ENCODE peak calls at places on chromosomes 4 and X, in six cellular contexts. A is fibroblast of lung, S is endothelial cell of umbilical vein, E is neural progenitor cell, T is MM.1S, U is hepatocyte. V is an unnamed sample.

GRCh38 chr4:38114435-38114834 is 154.2 kb downstream of the PTTG2 start:
- DNase-seq in A (no peak), S (peak; percentile 12), E (peak; percentile 70), T (no peak), U (no peak), V (no peak)

GRCh38 chrX:103953353-103953752 is 9.1 kb upstream of the TMSB15B start:
- DNase-seq in A (no peak), S (no peak), E (no peak), T (no peak), U (no peak), V (no peak)

GRCh38 chr4:7154351-7154981 is 37.9 kb upstream of the SORCS2 start:
- DNase-seq in A (no peak), S (no peak), E (no peak), T (no peak), U (no peak), V (no peak)

GRCh38 chrX:51484616-51485015 is 11.8 kb downstream of the NUDT11 start:
- DNase-seq in A (no peak), S (no peak), E (peak; percentile 18), T (no peak), U (no peak), V (no peak)

GRCh38 chr4:76570141-76570989 is 135.3 kb downstream of the SHROOM3 start:
- DNase-seq in A (peak; percentile 44), S (no peak), E (no peak), T (no peak), U (peak; percentile 67), V (no peak)

GRCh38 chr4:109191216-109191615 is 111.2 kb downstream of the COL25A1 start:
- DNase-seq in A (no peak), S (no peak), E (no peak), T (no peak), U (no peak), V (no peak)

GRCh38 chr4:174154455-174154854 is 129.0 kb downstream of the FBXO8 start:
- DNase-seq in A (peak; percentile 84), S (peak; percentile 4), E (no peak), T (no peak), U (peak; percentile 42), V (no peak)

GRCh38 chr4:137075586-137075985 is 456.7 kb downstream of the PCDH18 start:
- DNase-seq in A (no peak), S (no peak), E (no peak), T (no peak), U (no peak), V (no peak)

GRCh38 chr4:168656055-168656660 is 159.3 kb downstream of the PALLD start:
- DNase-seq in A (peak; percentile 96), S (no peak), E (no peak), T (no peak), U (no peak), V (no peak)

GRCh38 chr4:72391281-72391680 is 177.7 kb downstream of the ADAMTS3 start:
- DNase-seq in A (no peak), S (no peak), E (no peak), T (no peak), U (no peak), V (no peak)

GRCh38 chrX:8273451-8273894 is 102.4 kb upstream of the VCX2 start:
- DNase-seq in A (no peak), S (peak; percentile 52), E (no peak), T (no peak), U (no peak), V (no peak)

GRCh38 chrX:100648601-100649417 is 4.8 kb downstream of the SRPX2 start:
- DNase-seq in A (peak; percentile 85), S (peak; percentile 58), E (peak; percentile 45), T (no peak), U (peak; percentile 47), V (no peak)

GRCh38 chrX:96833333-96833732 is 50.4 kb upstream of the RPA4 start:
- DNase-seq in A (no peak), S (no peak), E (no peak), T (no peak), U (no peak), V (no peak)
- H3K27ac ChIP-seq in A (no peak overlapping the region), S (no peak overlapping the region), E (no peak overlapping the region), T (no peak overlapping the region), U (no peak overlapping the region), V (no peak overlapping the region)

GRCh38 chr4:40747436-40747835 is 2.3 kb upstream of the NSUN7 start:
- DNase-seq in A (no peak), S (no peak), E (no peak), T (no peak), U (no peak), V (no peak)

GRCh38 chr4:40749717-40750460 is at the start of gene NSUN7:
- DNase-seq in A (peak; percentile 27), S (peak; percentile 10), E (peak; percentile 89), T (no peak), U (peak; percentile 92), V (no peak)

GRCh38 chr4:40745585-40745984 is 4.2 kb upstream of the NSUN7 start:
- DNase-seq in A (no peak), S (no peak), E (no peak), T (no peak), U (no peak), V (no peak)

GRCh38 chr4:40755609-40756008 is 5.9 kb downstream of the NSUN7 start:
- DNase-seq in A (no peak), S (no peak), E (no peak), T (no peak), U (no peak), V (no peak)

DNA sequence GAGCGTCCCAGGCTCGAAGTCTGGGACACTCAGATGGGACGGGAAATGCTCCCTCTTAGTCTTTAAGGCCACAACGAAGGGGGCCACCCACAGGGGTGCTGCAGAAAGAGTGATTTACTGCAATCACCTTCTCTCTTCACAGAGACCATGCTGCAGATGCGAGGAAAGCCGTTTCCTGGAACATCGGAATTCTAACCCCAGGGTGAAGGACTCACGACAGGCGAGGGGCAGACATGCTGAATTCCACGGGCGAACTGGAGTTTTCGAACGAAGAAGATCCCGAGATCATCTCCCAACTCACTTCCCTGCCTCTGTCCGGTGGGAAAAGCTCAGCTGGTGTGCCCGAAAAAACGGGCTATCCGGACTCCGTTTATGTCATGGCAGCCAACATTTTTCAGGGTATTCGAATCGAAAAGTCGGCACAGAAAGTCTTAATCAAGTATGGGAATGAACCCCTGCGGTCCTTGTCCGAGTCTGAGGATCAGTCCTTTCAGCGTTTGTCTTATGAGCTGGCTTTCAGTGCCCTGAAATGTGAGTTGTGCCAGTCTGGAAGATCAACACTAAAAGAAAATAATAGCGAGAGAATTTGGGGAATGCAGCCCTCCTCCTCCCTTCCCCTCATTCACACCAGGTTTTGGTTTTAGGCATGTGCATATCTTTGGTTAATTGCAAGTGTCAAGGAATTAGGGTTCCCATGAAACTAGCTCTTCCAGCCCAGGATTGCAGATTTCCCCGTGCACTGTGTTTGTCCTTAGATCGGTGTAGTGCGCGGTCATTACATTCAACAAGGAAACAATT is 905 bp downstream of the NSUN7 start:
- DNase-seq in A (peak; percentile 9), S (peak; percentile 3), E (peak; percentile 60), T (no peak), U (peak; percentile 34), V (no peak)
- TF ChIP-seq EZH2 in A (peak; percentile 68), S (peak; percentile 84), E (no peak), T (no peak), U (no peak), V (peak; percentile 86)

DNA sequence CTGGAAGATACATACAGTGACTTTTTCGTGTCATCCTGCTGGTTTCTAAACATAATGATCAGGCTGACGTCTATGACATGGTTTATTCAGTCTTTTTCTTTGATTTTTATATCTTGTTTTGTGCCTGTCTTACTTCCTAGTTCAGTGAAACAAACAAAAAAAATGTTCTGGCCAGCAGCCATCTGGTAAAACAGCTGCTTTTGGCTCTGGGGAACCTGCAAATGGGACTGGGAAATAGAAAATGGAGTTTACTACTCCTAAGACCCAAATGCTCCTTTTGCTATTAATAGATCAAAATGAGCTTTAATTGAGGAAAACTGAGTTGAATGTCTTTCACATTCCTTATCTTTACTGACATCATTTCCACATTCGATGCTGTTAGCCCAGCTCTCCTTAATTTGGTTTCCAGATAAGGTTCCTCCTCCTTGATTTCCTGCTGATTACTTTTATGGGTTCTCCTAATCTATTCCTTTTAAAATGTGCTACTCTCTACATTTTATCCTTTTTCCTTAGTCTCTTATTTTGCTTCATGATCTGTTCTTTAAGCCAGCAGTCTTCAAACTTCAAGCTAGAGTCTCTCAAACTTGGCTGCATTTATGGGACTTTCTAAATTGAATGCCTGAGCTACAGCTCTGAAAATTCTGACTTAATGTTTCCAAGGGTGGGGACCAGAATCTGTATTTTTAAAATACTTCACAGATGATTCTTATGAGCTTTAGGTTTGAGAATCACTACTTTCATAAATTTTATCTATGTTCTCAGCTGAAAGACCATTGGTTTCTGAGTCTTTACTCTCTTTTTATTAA is 499.5 kb downstream of the ANKRD50 start:
- DNase-seq in A (peak; percentile 57), S (peak; percentile 62), E (no peak), T (no peak), U (peak; percentile 8), V (no peak)
- H3K27ac ChIP-seq in A (no peak overlapping the region), S (no peak overlapping the region), E (no peak overlapping the region), T (no peak overlapping the region), U (no peak overlapping the region), V (no peak overlapping the region)

DNA sequence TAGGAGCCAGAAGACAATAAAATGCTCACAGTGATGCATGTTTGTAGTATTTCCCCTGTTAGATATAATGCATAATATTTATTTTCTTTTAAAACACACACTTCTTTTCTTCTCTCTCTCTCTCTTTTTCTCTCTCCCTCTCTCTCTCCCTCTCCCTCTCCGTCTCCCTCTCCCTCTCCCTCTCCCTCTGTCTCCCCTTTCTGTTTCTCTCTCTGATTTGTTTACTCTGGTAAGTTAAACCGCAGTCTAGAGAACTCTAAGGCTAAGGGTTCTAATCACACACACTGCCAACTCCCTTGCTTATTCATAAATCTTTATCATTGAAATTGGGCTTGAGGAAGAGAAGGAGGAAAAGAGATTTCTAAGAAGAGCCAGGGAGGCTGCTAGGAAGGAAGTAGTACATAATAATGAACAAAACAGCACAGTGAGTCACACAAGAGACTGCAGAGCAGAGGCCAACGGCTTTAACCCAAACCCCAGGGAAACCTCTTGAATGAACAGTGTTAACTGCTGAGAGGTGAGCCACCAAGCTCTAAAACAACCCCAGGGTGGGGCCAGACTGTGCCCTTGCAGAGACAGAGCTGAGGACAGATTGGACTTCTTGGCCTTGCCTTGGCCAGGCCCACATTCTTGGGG is 9.1 kb upstream of the PHOX2B start:
- DNase-seq in A (no peak), S (peak; percentile 78), E (peak; percentile 43), T (no peak), U (no peak), V (no peak)
- TF ChIP-seq EZH2 in A (no peak), S (no peak), E (no peak), T (no peak), U (no peak), V (no peak)